ENCODE peak calls at places on chromosomes 1 and 21, in nine cellular contexts. P is HCT116; U is IMR-90; W is CD8-positive, alpha-beta T cell; S is tibial nerve; B is PC-9; H is ovary; J is cardiac muscle cell; V is left ventricle myocardium inferior. X is an unnamed sample. For H3K4me1, the result is how much of the 10 kb centered on the place peaks cover.

GRCh38 chr1:19772053-19772452 is 27.7 kb downstream of the TMCO4 start:
- DNase-seq in P (no peak), U (no peak), H (no peak), S (no peak), W (no peak), J (no peak), V (no peak), B (no peak), X (no peak)

GRCh38 chr1:31101147-31101502 is 35.6 kb upstream of the PUM1 start:
- DNase-seq in B (no peak), W (no peak), V (no peak), H (peak), P (no peak), U (peak), J (no peak), S (no peak), X (peak)

GRCh38 chr1:231279081-231279480 is 38.1 kb downstream of the GNPAT start:
- DNase-seq in S (no peak), U (peak), V (no peak), B (no peak), J (no peak), W (no peak), P (no peak), H (no peak), X (peak)

GRCh38 chr1:93353286-93353685 is 7.6 kb downstream of the DR1 start:
- DNase-seq in H (no peak), U (no peak), B (no peak), V (no peak), P (no peak), W (no peak), S (no peak), J (no peak), X (no peak)

GRCh38 chr1:154485905-154486304 is 16.1 kb upstream of the TDRD10 start:
- DNase-seq in S (no peak), H (no peak), V (no peak), U (no peak), W (no peak), B (no peak), P (no peak), J (no peak), X (no peak)

GRCh38 chr21:44520326-44521300 is 19.4 kb downstream of the KRTAP10-1 start:
- DNase-seq in U (no peak), V (peak), P (no peak), W (peak), B (no peak), J (no peak), H (no peak), S (no peak), X (no peak)

GRCh38 chr1:8396912-8397406 is 79.0 kb downstream of the SLC45A1 start:
- DNase-seq in H (no peak), P (no peak), V (no peak), J (peak), B (no peak), U (peak), S (no peak), W (no peak), X (peak)

GRCh38 chr1:13911697-13912619 is 212.0 kb downstream of the PRDM2 start:
- DNase-seq in J (no peak), P (no peak), S (no peak), W (no peak), B (no peak), V (no peak), U (no peak), H (no peak), X (no peak)

GRCh38 chr1:202107321-202107761 is 15.4 kb upstream of the GPR37L1 start:
- DNase-seq in U (no peak), H (no peak), W (no peak), B (peak), J (no peak), P (no peak), S (no peak), V (peak), X (no peak)

GRCh38 chr21:35239811-35240219 is 190.7 kb upstream of the RUNX1 start:
- DNase-seq in U (no peak), H (no peak), B (no peak), P (no peak), V (peak), J (no peak), W (no peak), S (no peak), X (no peak)

GRCh38 chr1:171081220-171081993 is 9.3 kb upstream of the FMO3 start:
- DNase-seq in V (no peak), J (peak), H (no peak), W (no peak), U (peak), P (peak), B (no peak), S (no peak), X (peak)

GRCh38 chr1:57843760-57844159 is 419.9 kb upstream of the DAB1 start:
- DNase-seq in U (no peak), J (no peak), W (no peak), S (no peak), H (no peak), P (no peak), B (no peak), V (no peak), X (peak)

GRCh38 chr1:53599461-53599860 is 139.5 kb downstream of the GLIS1 start:
- DNase-seq in B (no peak), W (no peak), J (no peak), V (no peak), S (no peak), P (no peak), H (no peak), U (no peak), X (no peak)

GRCh38 chr1:109257682-109258421 is 8.5 kb downstream of the CELSR2 start:
- DNase-seq in B (no peak), U (no peak), J (no peak), S (no peak), V (no peak), H (no peak), W (peak), P (no peak), X (no peak)

GRCh38 chr1:109256971-109257681 is 7.8 kb downstream of the CELSR2 start:
- DNase-seq in V (no peak), J (no peak), B (peak), U (peak), S (no peak), H (no peak), P (no peak), W (no peak), X (peak)

GRCh38 chr1:109259674-109260557 is 10.6 kb downstream of the CELSR2 start:
- DNase-seq in P (no peak), S (no peak), J (no peak), B (no peak), V (no peak), W (peak), U (no peak), H (no peak), X (no peak)

GRCh38 chr1:109261006-109261405 is 11.7 kb downstream of the CELSR2 start:
- DNase-seq in U (no peak), H (no peak), S (no peak), V (no peak), P (no peak), B (no peak), J (no peak), W (peak), X (no peak)

GRCh38 chr1:109258481-109259466 is 9.4 kb downstream of the CELSR2 start:
- DNase-seq in S (no peak), B (no peak), P (no peak), V (no peak), H (no peak), W (peak), J (no peak), U (no peak), X (no peak)
- H3K4me1 ChIP-seq in S (under half), B (under half), P (under half), V (under half), H (under half), W (under half), J (under half), U (under half), X (under half)

DNA sequence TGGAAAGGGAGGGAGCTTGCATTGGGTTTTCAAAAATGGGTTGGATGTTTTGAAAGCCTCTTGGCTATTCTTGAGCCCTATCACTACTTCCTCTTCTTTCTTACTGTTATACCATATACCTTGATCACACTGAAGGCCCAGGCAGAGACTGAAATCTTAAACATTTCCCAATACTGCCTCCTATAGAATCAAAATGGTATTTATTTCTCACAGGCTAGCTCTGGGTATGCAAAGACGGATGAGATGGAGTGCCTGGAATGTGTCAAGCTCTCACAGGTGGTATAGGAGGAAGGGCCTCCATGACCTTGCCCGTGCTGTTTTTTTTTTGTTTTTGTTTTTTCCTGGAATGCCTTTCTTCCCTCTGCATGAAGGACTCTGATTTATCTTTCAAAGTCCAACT is 268.4 kb upstream of the USP24 start:
- DNase-seq in H (no peak), V (no peak), P (no peak), W (no peak), B (no peak), J (no peak), S (no peak), U (no peak), X (no peak)
- TF ChIP-seq CTCF in H (no peak), V (no peak), P (peak), W (no peak), B (no peak), J (no peak), S (no peak), U (no peak), X (peak)

GRCh38 chr1:160503087-160503486 is 20.0 kb downstream of the SLAMF6 start:
- DNase-seq in W (no peak), B (no peak), V (no peak), H (no peak), U (no peak), S (no peak), P (no peak), J (no peak), X (no peak)

GRCh38 chr1:160499631-160500030 is 23.4 kb downstream of the SLAMF6 start:
- DNase-seq in W (no peak), B (no peak), P (no peak), J (no peak), V (no peak), U (no peak), S (no peak), H (no peak), X (no peak)

GRCh38 chr1:160496334-160496733 is 26.7 kb downstream of the SLAMF6 start:
- DNase-seq in S (no peak), H (no peak), J (no peak), U (no peak), W (no peak), V (no peak), P (no peak), B (no peak), X (no peak)

GRCh38 chr1:160504651-160505050 is 18.4 kb downstream of the SLAMF6 start:
- DNase-seq in S (no peak), J (no peak), B (no peak), W (no peak), U (no peak), H (no peak), P (no peak), V (no peak), X (no peak)

GRCh38 chr1:160500321-160500990 is 22.6 kb downstream of the SLAMF6 start:
- DNase-seq in H (no peak), W (no peak), P (no peak), B (no peak), J (no peak), U (no peak), V (no peak), S (no peak), X (no peak)
- H3K27ac ChIP-seq in H (no peak), W (no peak), P (no peak), B (no peak), J (no peak), U (no peak), V (no peak), S (peak), X (no peak)

DNA sequence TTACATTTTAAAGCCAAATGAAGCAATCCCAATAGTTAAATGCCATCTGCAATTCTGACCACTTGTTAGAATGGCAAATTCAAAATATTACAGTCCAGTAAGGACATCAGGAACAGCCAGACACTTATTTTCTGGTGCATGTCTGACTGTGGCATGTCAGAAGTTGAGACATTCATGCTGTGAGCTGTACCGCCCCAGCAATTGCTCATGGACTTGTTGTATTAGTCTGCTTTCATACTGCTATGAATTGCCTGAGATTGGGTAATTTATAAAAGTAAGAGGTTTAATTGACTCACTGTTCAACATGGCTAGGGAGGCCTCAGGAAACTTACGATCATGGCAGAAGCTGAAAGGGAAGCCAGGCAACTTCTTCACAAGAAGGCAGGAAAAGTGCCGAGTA is 19.1 kb downstream of the DDAH1 start:
- DNase-seq in U (peak), W (no peak), H (no peak), V (no peak), B (no peak), J (no peak), P (no peak), S (no peak), X (no peak)
- H3K4me1 ChIP-seq in U (under half), W (under half), H (under half), V (under half), B (under half), J (under half), P (under half), S (under half), X (under half)

X was measured in foreskin keratinocyte.